ENCODE peak calls at places on chromosomes 7 and 10, in six cellular contexts. J is GM12865, H is AG10803, E is GM23248, A is PC-3, R is astrocyte. Y is an unnamed sample.

GRCh38 chr10:31368724-31369123 is 49.7 kb downstream of the ZEB1 start:
- DNase-seq in R (no peak), E (no peak), J (no peak), A (no peak), H (peak), Y (no peak)

GRCh38 chr10:110226926-110227641 is 19.7 kb downstream of the MXI1 start:
- DNase-seq in H (no peak), E (peak), R (no peak), J (no peak), A (no peak), Y (no peak)

GRCh38 chr10:33155720-33156638 is 178.5 kb downstream of the NRP1 start:
- DNase-seq in E (peak), H (peak), A (peak), R (peak), J (peak), Y (peak)

GRCh38 chr10:117723343-117723742 is 180.8 kb downstream of the EMX2 start:
- DNase-seq in H (peak), A (peak), E (peak), J (no peak), R (no peak), Y (no peak)

GRCh38 chr10:69239816-69240434 is 19.8 kb downstream of the HKDC1 start:
- DNase-seq in A (peak), H (peak), R (peak), E (peak), J (no peak), Y (no peak)

GRCh38 chr10:49572594-49573114 is 33.7 kb upstream of the ERCC6 start:
- DNase-seq in A (no peak), H (no peak), E (no peak), R (no peak), J (no peak), Y (no peak)

GRCh38 chr7:115005241-115005640 is 83.3 kb downstream of the MDFIC start:
- DNase-seq in J (no peak), R (no peak), A (no peak), H (no peak), E (no peak), Y (no peak)

GRCh38 chr7:100013328-100013676 is 2.1 kb upstream of the ZKSCAN1 start:
- DNase-seq in A (peak), J (no peak), H (no peak), E (no peak), R (no peak), Y (no peak)

DNA sequence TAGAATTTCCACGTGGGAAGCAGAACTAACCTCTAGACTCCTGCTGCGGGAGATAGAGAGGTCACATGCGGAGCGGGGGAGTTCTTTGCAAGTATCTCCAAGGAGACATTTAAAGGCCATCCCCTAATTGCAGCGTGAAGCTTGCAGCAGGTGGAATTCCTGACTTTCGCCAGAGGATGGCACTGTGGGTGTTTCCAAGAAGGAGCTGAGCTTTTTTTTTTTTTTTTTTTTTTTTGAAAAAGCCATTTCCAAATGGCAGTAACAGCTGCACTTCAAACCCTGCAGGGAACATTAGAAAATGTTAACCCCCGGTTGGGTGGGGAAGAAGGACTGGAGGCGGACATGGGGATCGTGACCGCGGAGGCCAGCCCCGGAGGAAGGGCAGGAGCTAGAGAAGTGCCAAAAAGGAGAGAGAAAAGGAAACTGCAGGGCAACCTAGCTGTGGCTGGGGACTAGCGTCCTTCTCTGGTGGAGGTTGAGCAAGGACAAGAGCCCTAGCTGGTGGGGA is 487.7 kb downstream of the TYW1 start:
- DNase-seq in R (peak), J (peak), A (peak), E (peak), H (peak), Y (peak)
- H3K4me3 ChIP-seq in R (no peak), J (no peak), A (no peak), E (no peak), H (peak), Y (no peak)

DNA sequence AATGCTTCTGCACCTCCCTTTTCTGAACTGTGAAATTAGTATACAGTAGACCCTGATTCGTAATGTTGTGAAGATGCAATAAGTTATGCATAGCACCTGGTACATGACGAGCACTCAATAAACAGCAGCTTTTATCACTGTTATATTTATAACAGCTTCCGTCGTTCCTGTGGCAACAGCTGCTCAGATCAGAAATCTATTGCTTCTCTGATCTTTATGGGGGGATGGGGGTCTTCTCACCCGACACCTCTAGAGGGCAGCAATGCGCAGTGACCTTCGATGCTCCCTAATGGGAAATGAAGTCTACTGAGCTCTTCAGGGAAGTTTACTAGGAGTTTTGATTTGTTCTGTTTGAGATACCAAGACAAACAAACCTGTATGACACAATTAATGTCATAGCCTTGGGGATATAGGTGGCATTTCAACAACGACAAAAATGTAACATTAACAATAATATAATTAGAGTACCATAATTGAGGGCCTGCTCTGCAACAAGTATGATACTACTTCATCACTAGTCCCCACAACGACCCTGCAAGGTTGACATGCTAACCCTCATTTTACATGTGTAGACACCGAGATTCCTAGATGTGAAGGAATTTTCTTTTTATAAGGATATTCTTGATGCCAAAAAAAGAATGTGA is 289.6 kb downstream of the SFMBT2 start:
- DNase-seq in J (peak), R (no peak), A (peak), E (peak), H (no peak), Y (no peak)
- H3K4me3 ChIP-seq in J (no peak), R (no peak), A (no peak), E (no peak), H (no peak), Y (no peak)

DNA sequence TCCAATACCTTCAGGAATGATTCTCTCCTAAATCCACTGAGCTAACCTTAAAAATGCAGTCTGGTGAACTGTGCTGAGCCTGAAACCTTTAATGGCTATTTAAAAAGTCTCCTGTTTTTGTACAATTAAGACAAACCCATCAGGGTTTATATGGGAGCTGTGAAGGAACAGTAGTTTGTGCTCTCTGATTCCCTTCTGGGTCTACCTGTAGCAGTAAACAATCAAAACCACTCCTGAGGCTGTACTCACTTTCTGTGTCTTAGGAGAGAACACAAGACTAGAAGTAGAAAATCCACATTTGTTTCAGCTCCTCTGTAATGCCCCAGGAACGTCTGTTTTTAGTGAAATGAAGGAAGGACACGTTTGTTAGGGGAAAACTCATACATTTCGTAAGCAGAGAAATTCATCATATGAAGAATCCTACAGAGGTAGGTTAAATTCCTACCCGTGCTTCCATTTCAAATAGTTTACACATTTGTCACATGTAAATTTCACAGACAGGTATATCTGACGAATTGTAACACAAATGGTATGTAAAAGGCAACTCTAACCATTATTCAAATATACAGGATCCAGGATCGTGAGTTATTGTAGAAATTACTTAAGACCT is 2.6 kb downstream of the CUX1 start:
- DNase-seq in A (no peak), R (no peak), E (no peak), H (no peak), J (no peak), Y (no peak)
- H3K4me3 ChIP-seq in A (no peak), R (no peak), E (no peak), H (no peak), J (no peak), Y (no peak)

DNA sequence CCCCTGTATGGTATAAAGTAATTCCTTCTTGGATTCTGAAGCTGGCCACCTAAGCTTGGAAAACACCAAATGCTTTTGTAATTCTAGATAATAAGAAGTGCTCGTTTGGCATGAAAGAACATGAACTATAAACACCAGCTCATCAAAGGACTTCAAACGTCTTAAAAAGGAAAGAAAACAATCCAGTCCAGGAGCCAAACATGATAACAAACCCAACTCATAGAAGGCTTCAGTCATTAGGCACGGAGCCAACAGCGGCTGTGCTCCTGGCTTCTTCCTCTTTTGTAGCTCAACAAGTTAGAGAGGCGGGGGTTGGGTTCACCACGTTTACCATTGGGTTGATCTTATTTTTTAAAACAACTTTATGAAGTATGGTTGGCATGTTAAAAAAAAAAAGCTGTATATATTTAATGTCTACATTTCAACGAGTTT is 56.4 kb upstream of the ECHDC3 start:
- DNase-seq in E (peak), H (peak), J (peak), A (peak), R (peak), Y (peak)
- H3K4me3 ChIP-seq in E (peak), H (no peak), J (peak), A (peak), R (no peak), Y (no peak)

GRCh38 chr7:156606135-156606534 is 34.4 kb upstream of the RNF32 start:
- DNase-seq in A (no peak), E (no peak), R (no peak), J (no peak), H (no peak), Y (no peak)

GRCh38 chr7:156606618-156607331 is 33.8 kb upstream of the RNF32 start:
- DNase-seq in R (no peak), J (no peak), H (no peak), E (no peak), A (no peak), Y (no peak)

GRCh38 chr7:156608176-156608478 is 32.4 kb upstream of the RNF32 start:
- DNase-seq in E (no peak), A (no peak), R (no peak), J (no peak), H (no peak), Y (no peak)

GRCh38 chr7:156609010-156609877 is 31.3 kb upstream of the RNF32 start:
- DNase-seq in A (no peak), H (no peak), J (no peak), R (no peak), E (no peak), Y (no peak)

GRCh38 chr7:156607332-156608175 is 33.0 kb upstream of the RNF32 start:
- DNase-seq in E (peak), R (no peak), J (no peak), H (no peak), A (no peak), Y (no peak)
- H3K4me3 ChIP-seq in E (peak), R (peak), J (no peak), H (peak), A (no peak), Y (peak)

Y was measured in brain microvascular endothelial cell.